ENCODE peak calls at places on chromosomes 6 and 20, in eight cellular contexts. One of them, this sample, is unnamed.

GRCh38 chr6:158972241-158973233 is 27.5 kb downstream of the RSPH3 start:
- DNase-seq in sigmoid colon: no peak
- DNase-seq in epithelial cell of esophagus: peak
- DNase-seq in heart right ventricle: no peak
- DNase-seq in IMR-90: peak
- DNase-seq in BE2C: no peak
- DNase-seq in Peyer's patch: no peak
- DNase-seq in AG04450: peak
- DNase-seq in this sample: no peak

GRCh38 chr6:133741375-133741861 is 147.5 kb upstream of the TCF21 start:
- DNase-seq in heart right ventricle: no peak
- DNase-seq in Peyer's patch: no peak
- DNase-seq in BE2C: no peak
- DNase-seq in sigmoid colon: no peak
- DNase-seq in epithelial cell of esophagus: peak
- DNase-seq in IMR-90: peak
- DNase-seq in AG04450: no peak
- DNase-seq in this sample: no peak

GRCh38 chr6:168948990-168949531 is 304.6 kb downstream of the THBS2 start:
- DNase-seq in AG04450: no peak
- DNase-seq in epithelial cell of esophagus: no peak
- DNase-seq in IMR-90: no peak
- DNase-seq in Peyer's patch: no peak
- DNase-seq in sigmoid colon: no peak
- DNase-seq in heart right ventricle: no peak
- DNase-seq in BE2C: no peak
- DNase-seq in this sample: no peak

GRCh38 chr20:3744037-3744436 is 11.6 kb downstream of the HSPA12B start:
- DNase-seq in AG04450: no peak
- DNase-seq in BE2C: no peak
- DNase-seq in sigmoid colon: no peak
- DNase-seq in Peyer's patch: no peak
- DNase-seq in IMR-90: no peak
- DNase-seq in epithelial cell of esophagus: no peak
- DNase-seq in heart right ventricle: no peak
- DNase-seq in this sample: no peak

GRCh38 chr6:168609026-168609685 is 168.2 kb downstream of the SMOC2 start:
- DNase-seq in AG04450: no peak
- DNase-seq in IMR-90: no peak
- DNase-seq in Peyer's patch: no peak
- DNase-seq in epithelial cell of esophagus: peak
- DNase-seq in heart right ventricle: no peak
- DNase-seq in sigmoid colon: peak
- DNase-seq in BE2C: no peak
- DNase-seq in this sample: no peak

GRCh38 chr6:31764239-31764638 is 1.8 kb downstream of the SAPCD1 start:
- DNase-seq in heart right ventricle: no peak
- DNase-seq in sigmoid colon: no peak
- DNase-seq in epithelial cell of esophagus: no peak
- DNase-seq in IMR-90: no peak
- DNase-seq in AG04450: no peak
- DNase-seq in BE2C: no peak
- DNase-seq in Peyer's patch: no peak
- DNase-seq in this sample: peak

GRCh38 chr20:12824353-12824752 is 184.4 kb upstream of the SPTLC3 start:
- DNase-seq in Peyer's patch: no peak
- DNase-seq in AG04450: no peak
- DNase-seq in epithelial cell of esophagus: no peak
- DNase-seq in sigmoid colon: no peak
- DNase-seq in heart right ventricle: no peak
- DNase-seq in BE2C: no peak
- DNase-seq in IMR-90: no peak
- DNase-seq in this sample: no peak

GRCh38 chr6:104325341-104326172 is 534.2 kb downstream of the HACE1 start:
- DNase-seq in IMR-90: no peak
- DNase-seq in heart right ventricle: no peak
- DNase-seq in Peyer's patch: no peak
- DNase-seq in epithelial cell of esophagus: peak
- DNase-seq in BE2C: peak
- DNase-seq in sigmoid colon: no peak
- DNase-seq in AG04450: no peak
- DNase-seq in this sample: no peak

GRCh38 chr6:71420693-71421328 is 132.2 kb downstream of the OGFRL1 start:
- DNase-seq in IMR-90: peak
- DNase-seq in sigmoid colon: peak
- DNase-seq in epithelial cell of esophagus: peak
- DNase-seq in BE2C: peak
- DNase-seq in heart right ventricle: peak
- DNase-seq in AG04450: peak
- DNase-seq in Peyer's patch: peak
- DNase-seq in this sample: peak

GRCh38 chr20:4509825-4510522 is 211.7 kb upstream of the PRND start:
- DNase-seq in IMR-90: peak
- DNase-seq in heart right ventricle: no peak
- DNase-seq in AG04450: no peak
- DNase-seq in sigmoid colon: no peak
- DNase-seq in epithelial cell of esophagus: peak
- DNase-seq in Peyer's patch: no peak
- DNase-seq in BE2C: no peak
- DNase-seq in this sample: no peak

GRCh38 chr6:111382476-111383294 is 100.3 kb downstream of the REV3L start:
- DNase-seq in epithelial cell of esophagus: no peak
- DNase-seq in IMR-90: no peak
- DNase-seq in BE2C: no peak
- DNase-seq in sigmoid colon: peak
- DNase-seq in AG04450: no peak
- DNase-seq in Peyer's patch: no peak
- DNase-seq in heart right ventricle: no peak
- DNase-seq in this sample: no peak

GRCh38 chr6:152863618-152864326 is 113.2 kb downstream of the VIP start:
- DNase-seq in heart right ventricle: no peak
- DNase-seq in sigmoid colon: no peak
- DNase-seq in IMR-90: peak
- DNase-seq in BE2C: peak
- DNase-seq in AG04450: peak
- DNase-seq in Peyer's patch: peak
- DNase-seq in epithelial cell of esophagus: peak
- DNase-seq in this sample: no peak

GRCh38 chr6:36075656-36076055 is 48.0 kb downstream of the MAPK14 start:
- DNase-seq in heart right ventricle: no peak
- DNase-seq in BE2C: no peak
- DNase-seq in epithelial cell of esophagus: peak
- DNase-seq in IMR-90: no peak
- DNase-seq in AG04450: no peak
- DNase-seq in sigmoid colon: no peak
- DNase-seq in Peyer's patch: peak
- DNase-seq in this sample: no peak
- TF ChIP-seq CTCF in heart right ventricle: no peak
- TF ChIP-seq CTCF in BE2C: peak
- TF ChIP-seq CTCF in epithelial cell of esophagus: peak
- TF ChIP-seq CTCF in IMR-90: no peak
- TF ChIP-seq CTCF in AG04450: no peak
- TF ChIP-seq CTCF in sigmoid colon: no peak
- TF ChIP-seq CTCF in Peyer's patch: peak
- TF ChIP-seq CTCF in this sample: peak

GRCh38 chr6:109381747-109382575 is at the start of gene CD164:
- DNase-seq in AG04450: peak
- DNase-seq in heart right ventricle: peak
- DNase-seq in epithelial cell of esophagus: peak
- DNase-seq in IMR-90: peak
- DNase-seq in sigmoid colon: peak
- DNase-seq in BE2C: peak
- DNase-seq in Peyer's patch: peak
- DNase-seq in this sample: peak

GRCh38 chr6:109383438-109383940 is 1.2 kb upstream of the CD164 start:
- DNase-seq in AG04450: no peak
- DNase-seq in Peyer's patch: no peak
- DNase-seq in sigmoid colon: no peak
- DNase-seq in IMR-90: no peak
- DNase-seq in heart right ventricle: no peak
- DNase-seq in epithelial cell of esophagus: no peak
- DNase-seq in BE2C: no peak
- DNase-seq in this sample: no peak

GRCh38 chr6:109382576-109383437 is 540 bp upstream of the CD164 start:
- DNase-seq in AG04450: peak
- DNase-seq in Peyer's patch: peak
- DNase-seq in IMR-90: peak
- DNase-seq in BE2C: peak
- DNase-seq in heart right ventricle: peak
- DNase-seq in sigmoid colon: peak
- DNase-seq in epithelial cell of esophagus: peak
- DNase-seq in this sample: peak

GRCh38 chr6:109381007-109381746 is 1.1 kb downstream of the CD164 start:
- DNase-seq in epithelial cell of esophagus: no peak
- DNase-seq in sigmoid colon: no peak
- DNase-seq in heart right ventricle: no peak
- DNase-seq in Peyer's patch: no peak
- DNase-seq in IMR-90: peak
- DNase-seq in BE2C: no peak
- DNase-seq in AG04450: no peak
- DNase-seq in this sample: no peak

DNA sequence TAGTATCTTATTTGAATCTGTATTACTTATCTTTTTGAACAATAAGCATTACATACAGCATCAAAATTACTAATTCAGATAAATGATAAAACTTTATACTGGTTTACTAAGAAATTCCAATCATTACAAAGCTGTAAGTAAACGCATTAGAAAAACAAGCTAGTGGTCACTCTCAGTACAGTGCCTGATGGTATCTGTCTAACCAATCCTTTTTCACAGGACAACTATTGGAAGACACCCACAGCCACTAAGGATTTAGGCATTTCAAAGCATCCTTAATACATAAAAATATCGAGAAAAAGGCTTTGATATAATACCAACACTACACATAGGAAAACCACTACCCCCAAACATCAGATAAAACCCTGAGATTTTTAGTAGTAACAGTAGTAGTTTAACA is 2.6 kb downstream of the CD164 start:
- DNase-seq in heart right ventricle: no peak
- DNase-seq in Peyer's patch: no peak
- DNase-seq in sigmoid colon: no peak
- DNase-seq in epithelial cell of esophagus: no peak
- DNase-seq in BE2C: no peak
- DNase-seq in AG04450: no peak
- DNase-seq in IMR-90: peak
- DNase-seq in this sample: no peak
- H3K4me3 ChIP-seq in heart right ventricle: peak
- H3K4me3 ChIP-seq in Peyer's patch: no peak
- H3K4me3 ChIP-seq in sigmoid colon: peak
- H3K4me3 ChIP-seq in epithelial cell of esophagus: peak
- H3K4me3 ChIP-seq in BE2C: peak
- H3K4me3 ChIP-seq in AG04450: peak
- H3K4me3 ChIP-seq in IMR-90: peak
- H3K4me3 ChIP-seq in this sample: peak

GRCh38 chr20:59770270-59770669 is 163.2 kb downstream of the SYCP2 start:
- DNase-seq in IMR-90: no peak
- DNase-seq in Peyer's patch: no peak
- DNase-seq in heart right ventricle: no peak
- DNase-seq in BE2C: no peak
- DNase-seq in AG04450: no peak
- DNase-seq in sigmoid colon: peak
- DNase-seq in epithelial cell of esophagus: no peak
- DNase-seq in this sample: no peak
- TF ChIP-seq CTCF in IMR-90: no peak
- TF ChIP-seq CTCF in Peyer's patch: peak
- TF ChIP-seq CTCF in heart right ventricle: no peak
- TF ChIP-seq CTCF in BE2C: no peak
- TF ChIP-seq CTCF in AG04450: no peak
- TF ChIP-seq CTCF in sigmoid colon: no peak
- TF ChIP-seq CTCF in epithelial cell of esophagus: peak
- TF ChIP-seq CTCF in this sample: no peak

DNA sequence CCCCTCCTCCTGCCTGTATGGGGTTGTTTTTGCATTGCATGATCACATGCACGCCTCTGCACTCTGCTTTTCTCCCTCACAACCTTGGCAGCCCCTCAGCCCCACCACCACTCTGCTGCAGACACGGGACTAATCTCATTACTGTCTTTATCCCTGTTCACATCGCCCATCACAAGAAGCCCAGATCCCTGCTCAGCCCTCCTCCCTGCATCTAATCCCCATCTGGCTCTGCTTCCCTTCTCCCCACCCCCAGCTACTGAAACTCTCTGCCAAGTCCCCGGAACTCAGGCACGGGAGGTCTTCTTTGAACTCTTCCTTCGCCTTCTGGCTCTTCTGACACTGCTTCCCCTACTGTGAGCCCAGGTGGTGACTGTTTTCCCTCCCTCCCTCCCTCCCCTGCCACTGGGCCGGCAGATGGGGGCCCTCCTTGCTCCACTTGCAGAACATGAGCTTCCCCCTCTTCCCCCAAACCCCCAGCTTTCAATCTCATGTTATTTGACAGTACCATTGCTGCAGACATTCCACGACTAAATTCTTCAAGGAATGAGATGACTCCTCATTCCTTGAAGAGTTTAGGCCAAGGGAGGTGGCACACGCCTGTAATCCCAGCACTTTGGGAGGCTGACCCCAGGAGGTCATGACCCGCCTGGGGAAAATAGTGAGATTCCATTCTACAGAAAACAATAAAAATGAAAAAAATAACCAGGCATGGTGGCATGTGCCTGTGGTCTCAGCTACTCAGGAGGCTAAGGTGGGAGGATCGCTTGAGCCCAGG is 21.9 kb upstream of the TULP1 start:
- DNase-seq in AG04450: no peak
- DNase-seq in epithelial cell of esophagus: no peak
- DNase-seq in Peyer's patch: no peak
- DNase-seq in BE2C: peak
- DNase-seq in sigmoid colon: no peak
- DNase-seq in heart right ventricle: no peak
- DNase-seq in IMR-90: no peak
- DNase-seq in this sample: no peak
- H3K4me3 ChIP-seq in AG04450: no peak
- H3K4me3 ChIP-seq in epithelial cell of esophagus: no peak
- H3K4me3 ChIP-seq in Peyer's patch: no peak
- H3K4me3 ChIP-seq in BE2C: peak
- H3K4me3 ChIP-seq in sigmoid colon: no peak
- H3K4me3 ChIP-seq in heart right ventricle: no peak
- H3K4me3 ChIP-seq in IMR-90: no peak
- H3K4me3 ChIP-seq in this sample: no peak

GRCh38 chr6:118319890-118320289 is 228.2 kb upstream of the PLN start:
- DNase-seq in Peyer's patch: no peak
- DNase-seq in BE2C: no peak
- DNase-seq in sigmoid colon: no peak
- DNase-seq in AG04450: no peak
- DNase-seq in IMR-90: no peak
- DNase-seq in epithelial cell of esophagus: no peak
- DNase-seq in heart right ventricle: no peak
- DNase-seq in this sample: no peak
- TF ChIP-seq CTCF in Peyer's patch: no peak
- TF ChIP-seq CTCF in BE2C: no peak
- TF ChIP-seq CTCF in sigmoid colon: no peak
- TF ChIP-seq CTCF in AG04450: no peak
- TF ChIP-seq CTCF in IMR-90: no peak
- TF ChIP-seq CTCF in epithelial cell of esophagus: no peak
- TF ChIP-seq CTCF in heart right ventricle: no peak
- TF ChIP-seq CTCF in this sample: no peak

GRCh38 chr20:44081476-44081875 is 105.5 kb downstream of the JPH2 start:
- DNase-seq in BE2C: no peak
- DNase-seq in IMR-90: no peak
- DNase-seq in heart right ventricle: no peak
- DNase-seq in Peyer's patch: peak
- DNase-seq in AG04450: no peak
- DNase-seq in sigmoid colon: no peak
- DNase-seq in epithelial cell of esophagus: no peak
- DNase-seq in this sample: no peak
- H3K4me3 ChIP-seq in BE2C: no peak
- H3K4me3 ChIP-seq in IMR-90: no peak
- H3K4me3 ChIP-seq in heart right ventricle: no peak
- H3K4me3 ChIP-seq in Peyer's patch: no peak
- H3K4me3 ChIP-seq in AG04450: no peak
- H3K4me3 ChIP-seq in sigmoid colon: no peak
- H3K4me3 ChIP-seq in epithelial cell of esophagus: no peak
- H3K4me3 ChIP-seq in this sample: no peak